ENCODE peak calls at places on chromosomes 11 and 22, in ten cellular contexts. T is H54; Z is neural progenitor cell; X is NCI-H2171; C is lower lobe of right lung; G is activated T-cell treated with anti-CD3 and anti-CD28 coated beads for 1 hour; I is WERI-Rb-1; N is fibroblast of the aortic adventitia; V is SK-N-DZ; S is stimulated activated CD4-positive, alpha-beta T cell treated with anti-CD3 and anti-CD28 coated beads, Interleukin-15, amount 100 ng/mL, for 1 hour. D is an unnamed sample.

GRCh38 chr11:44942029-44942710 is 8.5 kb downstream of the TP53I11 start:
- DNase-seq in I (no peak), G (no peak), C (no peak), X (no peak), N (no peak), V (no peak), Z (no peak), T (no peak), S (no peak), D (no peak)

GRCh38 chr11:76248210-76248609 is 41.9 kb upstream of the WNT11 start:
- DNase-seq in N (no peak), T (no peak), V (no peak), Z (peak; percentile 49), C (no peak), S (no peak), I (peak; percentile 48), G (no peak), X (no peak), D (peak; percentile 15)

GRCh38 chr11:116170526-116171120 is 602.2 kb downstream of the BUD13 start:
- DNase-seq in Z (no peak), X (no peak), V (no peak), G (no peak), C (no peak), S (no peak), N (no peak), I (peak; percentile 74), T (no peak), D (no peak)

GRCh38 chr11:130022799-130023198 is 20.2 kb upstream of the PRDM10 start:
- DNase-seq in V (no peak), Z (no peak), N (no peak), I (no peak), X (no peak), T (no peak), S (no peak), C (no peak), G (no peak), D (no peak)

GRCh38 chr22:43720718-43721117 is 91.4 kb downstream of the EFCAB6 start:
- DNase-seq in V (no peak), C (no peak), G (no peak), S (no peak), I (no peak), T (no peak), Z (no peak), X (no peak), N (no peak), D (no peak)

GRCh38 chr11:45750439-45750838 is 54.5 kb upstream of the SLC35C1 start:
- DNase-seq in I (no peak), T (no peak), X (no peak), Z (no peak), S (no peak), N (no peak), V (no peak), G (no peak), C (no peak), D (no peak)

GRCh38 chr11:33406241-33406640 is 149.1 kb downstream of the HIPK3 start:
- DNase-seq in T (no peak), S (no peak), G (no peak), N (no peak), X (no peak), V (no peak), I (peak; percentile 89), C (no peak), Z (no peak), D (no peak)

GRCh38 chr11:57459112-57460016 is 964 bp upstream of the RTN4RL2 start:
- DNase-seq in V (no peak), G (no peak), I (no peak), X (no peak), N (no peak), C (no peak), T (no peak), Z (peak; percentile 45), S (no peak), D (no peak)

GRCh38 chr11:72239849-72240460 is 4.0 kb downstream of the PHOX2A start:
- DNase-seq in Z (peak; percentile 20), C (peak; percentile 78), T (no peak), I (no peak), X (no peak), G (no peak), S (no peak), V (no peak), N (peak; percentile 46), D (no peak)

GRCh38 chr11:106098893-106099553 is 21.6 kb downstream of the AASDHPPT start:
- DNase-seq in V (no peak), N (no peak), C (no peak), I (no peak), X (no peak), Z (no peak), G (no peak), S (no peak), T (no peak), D (no peak)

GRCh38 chr11:68753300-68753699 is 2.0 kb upstream of the TESMIN start:
- DNase-seq in N (no peak), Z (no peak), S (no peak), I (peak; percentile 85), G (no peak), T (no peak), C (no peak), X (no peak), V (no peak), D (no peak)

GRCh38 chr22:42313804-42314581 is 43.5 kb upstream of the TCF20 start:
- DNase-seq in Z (peak; percentile 91), V (peak; percentile 97), S (no peak), C (no peak), X (peak; percentile 51), I (peak; percentile 73), T (peak; percentile 55), G (peak; percentile 30), N (no peak), D (no peak)

GRCh38 chr11:72221386-72221785 is 3.2 kb upstream of the INPPL1 start:
- DNase-seq in Z (no peak), V (no peak), I (no peak), C (no peak), N (no peak), S (no peak), X (no peak), T (no peak), G (no peak), D (no peak)

GRCh38 chr11:65488273-65489058 is 10.4 kb upstream of the MALAT1 start:
- DNase-seq in C (no peak), G (no peak), X (no peak), S (no peak), Z (no peak), T (no peak), I (no peak), V (peak; percentile 38), N (peak; percentile 76), D (no peak)

GRCh38 chr11:13831707-13832106 is 130.8 kb upstream of the SPON1 start:
- DNase-seq in I (peak; percentile 19), G (no peak), T (no peak), C (no peak), S (no peak), N (no peak), Z (no peak), V (no peak), X (peak; percentile 80), D (no peak)

GRCh38 chr22:17366830-17367229 is 2.4 kb upstream of the CECR2 start:
- DNase-seq in S (no peak), G (no peak), I (peak; percentile 35), C (no peak), V (peak; percentile 59), N (no peak), T (no peak), X (no peak), Z (peak; percentile 84), D (no peak)

GRCh38 chr22:39634530-39635399 is 64.2 kb downstream of the CACNA1I start:
- DNase-seq in N (peak; percentile 81), I (no peak), T (peak; percentile 84), X (no peak), C (no peak), S (no peak), G (no peak), Z (no peak), V (no peak), D (peak; percentile 91)

GRCh38 chr11:76787911-76788596 is 4.9 kb downstream of the TSKU start:
- DNase-seq in N (peak; percentile 64), S (no peak), C (no peak), Z (no peak), T (no peak), V (no peak), I (no peak), G (no peak), X (no peak), D (no peak)

GRCh38 chr11:1650034-1650917 is 20.7 kb downstream of the KRTAP5-5 start:
- DNase-seq in I (no peak), S (no peak), G (no peak), V (no peak), Z (no peak), T (no peak), X (no peak), N (no peak), C (no peak), D (no peak)

GRCh38 chr11:76560219-76560618 is 110.3 kb downstream of the LRRC32 start:
- DNase-seq in V (no peak), X (no peak), T (no peak), Z (no peak), G (no peak), N (no peak), C (no peak), S (no peak), I (no peak), D (peak; percentile 60)

GRCh38 chr11:1893581-1894359 is 2.1 kb upstream of the PRR33 start:
- DNase-seq in N (no peak), T (no peak), V (no peak), X (no peak), C (no peak), Z (no peak), G (no peak), I (no peak), S (no peak), D (no peak)

GRCh38 chr11:118996926-118997626 is 862 bp upstream of the CENATAC start:
- DNase-seq in V (no peak), G (no peak), C (no peak), Z (peak; percentile 18), I (no peak), X (no peak), S (no peak), N (peak; percentile 40), T (no peak), D (peak; percentile 85)

GRCh38 chr11:102238287-102238894 is 78.9 kb upstream of the BIRC3 start:
- DNase-seq in S (no peak), X (no peak), V (no peak), Z (no peak), I (no peak), C (no peak), N (no peak), G (no peak), T (no peak), D (no peak)

GRCh38 chr11:8719260-8720190 is 36.9 kb downstream of the RPL27A start:
- DNase-seq in G (no peak), T (peak; percentile 92), I (no peak), N (peak; percentile 93), V (no peak), Z (no peak), X (no peak), S (no peak), C (no peak), D (peak; percentile 96)

GRCh38 chr11:47961383-47961782 is 19.0 kb upstream of the PTPRJ start:
- DNase-seq in I (no peak), X (no peak), G (no peak), S (no peak), Z (peak; percentile 18), C (peak; percentile 20), T (peak; percentile 75), N (no peak), V (no peak), D (no peak)

GRCh38 chr11:3969613-3970012 is 114.1 kb downstream of the STIM1 start:
- DNase-seq in C (no peak), S (no peak), V (no peak), G (no peak), T (no peak), I (no peak), Z (no peak), X (no peak), N (no peak), D (no peak)

GRCh38 chr22:44266811-44267760 is 45.7 kb downstream of the SHISAL1 start:
- DNase-seq in N (no peak), X (no peak), G (no peak), V (no peak), T (no peak), I (no peak), S (no peak), Z (no peak), C (peak; percentile 34), D (no peak)

GRCh38 chr22:22342697-22343602 is 98.4 kb downstream of the VPREB1 start:
- DNase-seq in S (peak; percentile 20), T (peak; percentile 34), C (peak; percentile 68), X (peak; percentile 38), G (peak; percentile 65), Z (peak; percentile 93), N (peak; percentile 16), V (peak; percentile 32), I (peak; percentile 87), D (no peak)

D was measured in RKO.